ENCODE peak calls at places on chromosomes 5 and 9, in five cellular contexts. G is WTC11, X is astrocyte of the spinal cord, R is Panc1, A is substantia nigra. E is an unnamed sample.

GRCh38 chr9:104743377-104743985 is 4.0 kb upstream of the NIPSNAP3A start:
- DNase-seq in R (peak), A (no peak), X (peak), G (no peak), E (peak)

GRCh38 chr5:141681695-141682641 is at the start of gene ARAP3:
- DNase-seq in A (no peak), G (peak), X (peak), R (peak), E (peak)

GRCh38 chr5:10588779-10589447 is 25.0 kb downstream of the ANKRD33B start:
- DNase-seq in X (no peak), G (no peak), A (no peak), R (no peak), E (no peak)

GRCh38 chr9:16268037-16269010 is 602.1 kb downstream of the BNC2 start:
- DNase-seq in A (no peak), G (no peak), X (no peak), R (no peak), E (no peak)

GRCh38 chr5:53779541-53779981 is 219.1 kb downstream of the NDUFS4 start:
- DNase-seq in X (peak), G (no peak), R (no peak), A (no peak), E (no peak)

GRCh38 chr5:141507387-141508091 is 18.7 kb downstream of the PCDHGC5 start:
- DNase-seq in A (no peak), R (no peak), G (no peak), X (peak), E (no peak)

GRCh38 chr9:3502560-3503398 is 23.0 kb downstream of the RFX3 start:
- DNase-seq in R (no peak), X (peak), A (no peak), G (no peak), E (no peak)

GRCh38 chr5:112738180-112738560 is 485 bp downstream of the APC start:
- DNase-seq in G (no peak), X (peak), A (peak), R (no peak), E (no peak)

GRCh38 chr5:61332891-61333350 is 863 bp downstream of the ZSWIM6 start:
- DNase-seq in A (no peak), R (no peak), G (peak), X (peak), E (no peak)

GRCh38 chr9:81499571-81499970 is 189.8 kb downstream of the TLE1 start:
- DNase-seq in R (no peak), G (no peak), A (no peak), X (no peak), E (no peak)

GRCh38 chr5:23352437-23352836 is 155.0 kb upstream of the PRDM9 start:
- DNase-seq in X (no peak), G (peak), R (no peak), A (no peak), E (no peak)

GRCh38 chr5:1793966-1794895 is 5.4 kb downstream of the MRPL36 start:
- DNase-seq in A (no peak), G (no peak), R (no peak), X (peak), E (no peak)

GRCh38 chr9:22813520-22813919 is 366.9 kb downstream of the DMRTA1 start:
- DNase-seq in R (no peak), G (no peak), X (peak), A (no peak), E (no peak)

GRCh38 chr9:84271004-84271886 is 69.3 kb downstream of the SLC28A3 start:
- DNase-seq in G (peak), A (peak), X (peak), R (no peak), E (no peak)

GRCh38 chr9:76717176-76717575 is 47.1 kb upstream of the PCA3 start:
- DNase-seq in A (no peak), R (no peak), G (no peak), X (no peak), E (no peak)

GRCh38 chr9:89675403-89675771 is 70.6 kb downstream of the GADD45G start:
- DNase-seq in R (no peak), X (no peak), A (no peak), G (no peak), E (no peak)

GRCh38 chr9:91214086-91214485 is 147.6 kb downstream of the AUH start:
- DNase-seq in R (no peak), G (no peak), X (peak), A (no peak), E (no peak)

GRCh38 chr9:96423322-96423984 is 5.3 kb upstream of the ZNF367 start:
- DNase-seq in G (no peak), X (no peak), A (no peak), R (no peak), E (no peak)

GRCh38 chr5:129067745-129068144 is 26.8 kb upstream of the ISOC1 start:
- DNase-seq in X (no peak), A (no peak), G (no peak), R (no peak), E (no peak)